ENCODE peak calls at places on chromosome 9, in six cellular contexts. I is transverse colon, J is upper lobe of left lung, L is HCT116, B is uterus, Y is stomach. R is an unnamed sample.

GRCh38 chr9:115615821-115616665 is 498.1 kb upstream of the TNC start:
- DNase-seq in I (no peak), J (no peak), L (no peak), B (no peak), Y (no peak), R (no peak)

GRCh38 chr9:105842023-105842644 is 147.8 kb downstream of the TMEM38B start:
- DNase-seq in I (peak), J (no peak), L (peak), B (no peak), Y (no peak), R (no peak)

GRCh38 chr9:22169732-22170131 is 160.6 kb upstream of the CDKN2B start:
- DNase-seq in I (no peak), J (no peak), L (no peak), B (no peak), Y (no peak), R (no peak)

GRCh38 chr9:32289756-32290155 is 94.7 kb upstream of the ACO1 start:
- DNase-seq in I (no peak), J (no peak), L (no peak), B (no peak), Y (no peak), R (no peak)

GRCh38 chr9:125544988-125545651 is 161.9 kb downstream of the MAPKAP1 start:
- DNase-seq in I (no peak), J (peak), L (no peak), B (peak), Y (peak), R (no peak)

GRCh38 chr9:8750639-8751041 is 951.1 kb upstream of the DMAC1 start:
- DNase-seq in I (no peak), J (no peak), L (no peak), B (no peak), Y (no peak), R (no peak)

GRCh38 chr9:2014148-2014547 is 999 bp upstream of the SMARCA2 start:
- DNase-seq in I (no peak), J (no peak), L (no peak), B (no peak), Y (no peak), R (no peak)

GRCh38 chr9:71854811-71855210 is 56.2 kb downstream of the ABHD17B start:
- DNase-seq in I (no peak), J (no peak), L (no peak), B (no peak), Y (no peak), R (no peak)

GRCh38 chr9:14270358-14271077 is 43.4 kb downstream of the NFIB start:
- DNase-seq in I (no peak), J (no peak), L (no peak), B (no peak), Y (no peak), R (no peak)

GRCh38 chr9:23752859-23753258 is 73.2 kb downstream of the ELAVL2 start:
- DNase-seq in I (no peak), J (no peak), L (no peak), B (no peak), Y (no peak), R (no peak)

GRCh38 chr9:14361074-14361473 is 47.1 kb upstream of the NFIB start:
- DNase-seq in I (no peak), J (no peak), L (no peak), B (no peak), Y (no peak), R (no peak)

GRCh38 chr9:111909444-111909843 is 12.8 kb downstream of the UGCG start:
- DNase-seq in I (no peak), J (peak), L (no peak), B (no peak), Y (no peak), R (no peak)

GRCh38 chr9:81431662-81432061 is 257.7 kb downstream of the TLE1 start:
- DNase-seq in I (no peak), J (no peak), L (no peak), B (no peak), Y (no peak), R (no peak)

GRCh38 chr9:89743576-89744254 is 138.9 kb downstream of the GADD45G start:
- DNase-seq in I (no peak), J (no peak), L (no peak), B (no peak), Y (no peak), R (no peak)

GRCh38 chr9:37200572-37201005 is 80.2 kb downstream of the ZCCHC7 start:
- DNase-seq in I (no peak), J (no peak), L (no peak), B (no peak), Y (no peak), R (no peak)

GRCh38 chr9:116499986-116500871 is 186.9 kb upstream of the TRIM32 start:
- DNase-seq in I (no peak), J (no peak), L (peak), B (no peak), Y (no peak), R (no peak)

GRCh38 chr9:13023498-13023897 is 248.7 kb downstream of the LURAP1L start:
- DNase-seq in I (no peak), J (no peak), L (no peak), B (no peak), Y (no peak), R (no peak)

GRCh38 chr9:108951578-108951977 is 17.4 kb downstream of the ABITRAM start:
- DNase-seq in I (no peak), J (no peak), L (no peak), B (no peak), Y (no peak), R (no peak)

GRCh38 chr9:134321957-134322741 is 4.1 kb upstream of the RXRA start:
- DNase-seq in I (peak), J (no peak), L (no peak), B (peak), Y (peak), R (peak)

GRCh38 chr9:134631881-134632280 is 9.7 kb upstream of the COL5A1 start:
- DNase-seq in I (no peak), J (no peak), L (no peak), B (no peak), Y (no peak), R (no peak)

GRCh38 chr9:89466451-89467277 is 31.2 kb downstream of the SEMA4D start:
- DNase-seq in I (no peak), J (no peak), L (no peak), B (no peak), Y (no peak), R (peak)

GRCh38 chr9:38620483-38621433 is at the start of gene ANKRD18A:
- DNase-seq in I (peak), J (peak), L (peak), B (peak), Y (peak), R (peak)
- H3K4me3 ChIP-seq in I (peak), J (peak), L (peak), B (peak), Y (peak), R (peak)

GRCh38 chr9:126883636-126884035 is 23.2 kb downstream of the ZBTB34 start:
- DNase-seq in I (no peak), J (no peak), L (no peak), B (no peak), Y (no peak), R (no peak)

GRCh38 chr9:126886897-126887296 is 26.5 kb downstream of the ZBTB34 start:
- DNase-seq in I (no peak), J (no peak), L (no peak), B (no peak), Y (no peak), R (no peak)

GRCh38 chr9:126882746-126883145 is 22.3 kb downstream of the ZBTB34 start:
- DNase-seq in I (no peak), J (no peak), L (no peak), B (no peak), Y (no peak), R (no peak)

GRCh38 chr9:126886194-126886830 is 25.9 kb downstream of the ZBTB34 start:
- DNase-seq in I (no peak), J (no peak), L (no peak), B (no peak), Y (no peak), R (no peak)

GRCh38 chr9:126885089-126885753 is 24.8 kb downstream of the ZBTB34 start:
- DNase-seq in I (no peak), J (no peak), L (no peak), B (no peak), Y (no peak), R (no peak)
- TF ChIP-seq POLR2A in I (no peak), J (no peak), L (no peak), B (no peak), Y (no peak), R (no peak)

GRCh38 chr9:68931821-68932220 is 82.1 kb downstream of the PRKACG start:
- DNase-seq in I (no peak), J (no peak), L (no peak), B (no peak), Y (no peak), R (no peak)

GRCh38 chr9:68934319-68934644 is 79.6 kb downstream of the PRKACG start:
- DNase-seq in I (no peak), J (no peak), L (no peak), B (no peak), Y (no peak), R (no peak)

GRCh38 chr9:68932458-68932857 is 81.5 kb downstream of the PRKACG start:
- DNase-seq in I (no peak), J (no peak), L (no peak), B (no peak), Y (no peak), R (no peak)

DNA sequence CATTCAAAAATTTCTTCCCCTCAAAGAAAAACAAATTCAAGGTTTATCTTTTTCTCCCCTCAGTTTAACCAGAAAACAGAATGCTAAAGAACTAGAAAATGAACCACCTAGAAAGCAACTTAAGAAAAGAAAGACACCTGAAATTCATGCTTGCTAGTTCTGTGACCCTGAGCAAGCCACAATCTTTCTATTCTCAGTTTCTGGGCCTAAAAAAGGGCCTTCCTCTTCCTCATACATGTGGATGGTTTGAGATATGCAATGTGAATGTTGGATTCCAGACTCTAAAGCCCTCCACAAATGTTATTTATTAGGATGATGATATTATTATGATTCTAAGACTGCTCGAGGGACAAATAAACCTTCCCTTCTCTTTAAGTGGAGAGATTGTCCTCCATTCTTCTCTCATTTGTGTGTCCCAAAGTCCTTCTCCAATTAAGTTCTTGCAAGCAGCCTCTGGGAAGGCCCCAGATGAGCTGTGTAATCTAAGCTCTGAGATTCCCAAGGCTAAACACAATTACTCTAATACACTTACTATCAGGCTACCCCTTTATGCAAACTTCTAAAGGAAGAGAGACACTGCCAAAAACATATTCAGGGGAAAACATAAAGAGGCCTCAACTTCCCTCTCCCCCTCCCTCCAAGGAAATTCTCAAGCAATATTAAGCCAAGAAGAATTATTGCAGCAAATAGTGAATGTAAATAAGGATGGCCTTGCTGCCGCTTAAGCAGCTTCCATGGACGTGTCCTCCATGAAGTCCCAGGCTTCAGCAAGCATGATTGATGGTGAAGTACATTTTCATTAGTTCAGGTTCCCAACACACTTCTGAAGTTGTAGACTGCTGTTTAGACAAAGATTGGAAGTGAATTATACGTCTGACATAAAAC is 80.2 kb downstream of the PRKACG start:
- DNase-seq in I (no peak), J (no peak), L (no peak), B (no peak), Y (no peak), R (no peak)
- H3K4me3 ChIP-seq in I (no peak), J (no peak), L (no peak), B (no peak), Y (no peak), R (no peak)

GRCh38 chr9:137459147-137459600 is at the start of gene NSMF:
- DNase-seq in I (peak), J (peak), L (peak), B (peak), Y (peak), R (peak)
- TF ChIP-seq POLR2A in I (no peak), J (peak), L (peak), B (peak), Y (no peak), R (no peak)

DNA sequence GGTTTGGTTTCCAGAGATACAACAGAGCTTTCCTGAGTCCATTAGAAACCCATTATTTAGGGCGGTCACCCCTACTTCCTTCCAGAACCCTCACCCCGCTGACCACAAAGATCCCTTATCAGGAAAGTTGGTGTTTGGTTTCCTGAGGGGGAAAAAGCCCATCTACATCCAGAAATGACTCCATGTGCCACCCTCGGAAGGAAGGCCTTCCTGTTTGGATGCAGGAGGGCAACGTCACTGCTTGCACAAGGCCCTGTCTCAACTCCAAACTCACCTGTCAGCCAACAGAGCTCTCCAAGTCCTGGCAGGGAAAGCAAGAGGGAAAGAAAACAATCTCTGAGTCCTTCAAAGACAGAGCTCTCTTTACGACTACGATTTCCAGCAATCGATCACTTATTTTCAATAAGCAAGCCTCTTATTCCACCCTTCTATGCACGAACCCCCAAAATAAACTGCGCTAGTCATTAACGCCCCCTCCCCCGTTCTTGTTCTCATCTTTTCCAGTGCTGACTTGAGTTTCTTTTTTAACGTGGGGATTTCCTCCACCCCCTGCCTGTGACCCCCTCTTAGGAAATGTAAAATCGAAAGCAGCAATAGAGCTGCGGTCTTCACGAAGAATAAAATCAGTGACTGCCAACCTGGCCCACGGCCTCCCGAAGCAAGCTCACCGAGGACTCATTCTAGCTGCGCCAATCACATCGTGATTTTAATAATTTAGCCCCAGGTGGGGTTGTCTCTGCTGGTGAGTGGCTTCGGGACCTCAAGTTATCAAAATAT is 35.7 kb upstream of the NTNG2 start:
- DNase-seq in I (no peak), J (peak), L (no peak), B (no peak), Y (no peak), R (no peak)
- H3K4me3 ChIP-seq in I (no peak), J (peak), L (no peak), B (no peak), Y (no peak), R (no peak)

DNA sequence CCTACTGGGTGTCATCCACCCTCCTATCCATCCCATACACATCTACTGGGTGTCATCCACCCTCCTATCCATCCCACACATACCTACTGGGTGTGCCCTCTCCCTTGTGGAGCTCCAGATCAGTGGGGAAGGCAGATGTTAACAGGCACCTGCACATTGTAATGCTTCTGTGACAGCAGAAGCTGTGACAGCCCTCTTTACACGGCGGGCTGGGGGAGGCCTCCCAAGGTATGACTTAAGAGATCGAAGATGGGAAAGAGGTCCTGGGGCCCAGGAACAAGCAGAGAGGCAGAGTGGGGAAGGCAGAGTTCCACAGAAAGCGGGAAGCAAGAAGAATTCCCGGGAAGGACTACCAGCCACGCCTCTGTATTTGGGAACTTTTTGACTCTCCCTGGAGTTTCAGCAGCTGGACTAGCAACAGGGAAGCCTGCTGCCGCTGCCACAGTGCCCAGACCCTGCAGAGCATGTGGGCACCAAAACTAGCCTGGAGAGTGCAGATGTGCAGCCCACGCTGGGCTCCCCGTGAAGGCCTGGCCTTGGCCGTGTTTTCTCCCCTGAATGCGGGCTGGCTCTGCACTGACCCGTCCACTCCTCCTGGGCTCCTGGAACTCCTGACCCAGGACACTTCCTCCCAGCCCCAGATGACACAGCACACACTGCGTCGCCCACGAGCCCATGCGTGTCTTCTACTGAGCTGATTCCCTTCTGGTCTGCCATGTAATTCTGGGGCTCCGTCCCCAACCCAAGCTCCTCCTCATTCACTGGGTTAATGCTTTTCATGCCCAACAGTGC is 9.3 kb downstream of the TOR1A start:
- DNase-seq in I (no peak), J (no peak), L (no peak), B (no peak), Y (no peak), R (no peak)
- TF ChIP-seq POLR2A in I (no peak), J (no peak), L (no peak), B (no peak), Y (no peak), R (no peak)

DNA sequence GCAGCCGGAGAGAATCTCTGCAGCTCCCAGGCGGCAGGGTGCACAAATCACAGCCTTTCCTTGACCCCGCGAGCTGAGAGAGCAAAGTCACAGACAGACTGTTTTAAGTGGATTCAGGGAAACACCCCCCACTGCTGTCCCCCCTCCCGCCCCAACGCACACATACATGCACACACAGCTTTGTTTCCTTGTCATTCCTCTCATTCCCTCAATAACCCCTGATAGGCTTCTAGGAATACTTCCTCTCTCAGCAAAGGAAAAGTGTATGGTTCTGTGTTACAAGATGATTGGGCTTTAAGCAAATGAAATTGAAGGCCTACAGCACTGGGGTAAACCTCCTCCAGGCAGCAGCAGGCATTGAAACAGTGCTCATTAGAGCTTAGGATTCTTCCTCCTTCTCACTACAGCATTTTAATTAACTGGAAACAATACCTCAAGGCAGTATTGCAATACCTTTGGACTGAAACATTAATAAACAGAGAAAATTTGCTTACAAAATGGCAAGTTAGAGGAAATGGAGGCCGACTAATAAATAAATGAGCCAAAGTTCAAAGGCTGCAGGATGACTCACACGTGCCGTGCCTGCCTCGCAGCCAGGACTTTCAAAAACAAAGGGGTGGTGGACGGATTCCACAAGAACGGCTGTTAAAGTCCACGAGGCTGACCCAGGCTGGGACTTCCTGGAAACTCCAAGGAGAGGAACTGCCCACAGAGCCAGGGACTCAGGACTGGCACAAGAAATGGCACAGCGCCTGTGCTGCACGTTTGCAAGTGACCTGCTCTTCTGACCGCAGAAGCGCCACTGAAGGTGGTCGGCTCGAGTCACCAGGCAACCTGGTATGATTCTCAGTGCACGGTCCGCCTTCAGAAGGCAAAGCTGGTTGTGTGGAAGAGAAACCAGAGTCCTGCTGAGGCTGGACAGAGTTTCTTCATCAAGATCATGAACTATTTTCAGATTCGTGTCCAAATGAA is 236.2 kb downstream of the SYK start:
- DNase-seq in I (peak), J (peak), L (peak), B (peak), Y (peak), R (peak)
- H3K4me3 ChIP-seq in I (no peak), J (no peak), L (peak), B (no peak), Y (no peak), R (no peak)

R was measured in lower leg skin.